ENCODE peak calls at places on chromosomes 5 and 9, in eight cellular contexts. S is pancreas, A is A549, O is gastrocnemius medialis, W is neural progenitor cell, T is cardiac muscle cell, V is stomach, P is tibial nerve. L is an unnamed sample.

GRCh38 chr5:175657593-175658271 is at the start of gene HRH2:
- DNase-seq in S (peak; percentile 42), A (peak; percentile 67), O (no peak), W (peak; percentile 56), T (peak; percentile 67), V (peak; percentile 75), P (no peak), L (no peak)

GRCh38 chr5:54905246-54905770 is 80.1 kb downstream of the ESM1 start:
- DNase-seq in S (no peak), A (no peak), O (no peak), W (no peak), T (no peak), V (no peak), P (no peak), L (no peak)

GRCh38 chr5:105762728-105763127 is 1908.0 kb downstream of the EFNA5 start:
- DNase-seq in S (no peak), A (no peak), O (no peak), W (no peak), T (no peak), V (no peak), P (no peak), L (no peak)

GRCh38 chr5:1322036-1322903 is 22.6 kb downstream of the CLPTM1L start:
- DNase-seq in S (peak; percentile 9), A (no peak), O (no peak), W (no peak), T (no peak), V (no peak), P (no peak), L (no peak)

GRCh38 chr9:78196258-78196657 is 39.6 kb upstream of the CEP78 start:
- DNase-seq in S (no peak), A (no peak), O (no peak), W (no peak), T (no peak), V (no peak), P (no peak), L (no peak)

GRCh38 chr9:129697956-129698757 is 32.7 kb downstream of the PRRX2 start:
- DNase-seq in S (no peak), A (no peak), O (peak; percentile 46), W (peak; percentile 25), T (no peak), V (no peak), P (peak; percentile 50), L (no peak)

GRCh38 chr9:19940808-19941207 is 152.0 kb upstream of the SLC24A2 start:
- DNase-seq in S (no peak), A (no peak), O (no peak), W (no peak), T (no peak), V (no peak), P (no peak), L (no peak)

GRCh38 chr5:103929310-103930003 is 366.9 kb upstream of the NUDT12 start:
- DNase-seq in S (no peak), A (no peak), O (no peak), W (no peak), T (no peak), V (no peak), P (no peak), L (no peak)

GRCh38 chr5:31407921-31408714 is 123.8 kb downstream of the DROSHA start:
- DNase-seq in S (no peak), A (no peak), O (no peak), W (no peak), T (no peak), V (no peak), P (no peak), L (no peak)

GRCh38 chr5:116542619-116543018 is 32.0 kb downstream of the SEMA6A start:
- DNase-seq in S (no peak), A (no peak), O (no peak), W (no peak), T (no peak), V (no peak), P (no peak), L (no peak)

GRCh38 chr5:36599986-36600779 is 6.2 kb upstream of the SLC1A3 start:
- DNase-seq in S (no peak), A (no peak), O (no peak), W (no peak), T (no peak), V (no peak), P (no peak), L (no peak)

GRCh38 chr9:106862946-106863740 is at the start of gene ZNF462:
- DNase-seq in S (peak; percentile 28), A (peak; percentile 63), O (peak; percentile 58), W (peak; percentile 69), T (peak; percentile 66), V (no peak), P (peak; percentile 55), L (peak; percentile 46)

GRCh38 chr9:135343733-135344522 is 135.7 kb upstream of the PPP1R26 start:
- DNase-seq in S (peak; percentile 58), A (peak; percentile 34), O (peak; percentile 16), W (peak; percentile 90), T (peak; percentile 90), V (peak; percentile 68), P (peak; percentile 16), L (peak; percentile 44)

GRCh38 chr9:136859821-136860269 is 6.3 kb downstream of the EDF1 start:
- DNase-seq in S (peak; percentile 38), A (no peak), O (no peak), W (no peak), T (no peak), V (no peak), P (no peak), L (no peak)

GRCh38 chr5:173236531-173237501 is 1.8 kb upstream of the NKX2-5 start:
- DNase-seq in S (no peak), A (no peak), O (no peak), W (peak; percentile 60), T (peak; percentile 94), V (no peak), P (no peak), L (no peak)

GRCh38 chr9:120014751-120015235 is 565.2 kb downstream of the CDK5RAP2 start:
- DNase-seq in S (no peak), A (no peak), O (no peak), W (no peak), T (no peak), V (no peak), P (no peak), L (no peak)

GRCh38 chr5:65213921-65214525 is 267.7 kb downstream of the ADAMTS6 start:
- DNase-seq in S (no peak), A (peak; percentile 53), O (no peak), W (peak; percentile 48), T (peak; percentile 27), V (no peak), P (peak; percentile 7), L (no peak)

DNA sequence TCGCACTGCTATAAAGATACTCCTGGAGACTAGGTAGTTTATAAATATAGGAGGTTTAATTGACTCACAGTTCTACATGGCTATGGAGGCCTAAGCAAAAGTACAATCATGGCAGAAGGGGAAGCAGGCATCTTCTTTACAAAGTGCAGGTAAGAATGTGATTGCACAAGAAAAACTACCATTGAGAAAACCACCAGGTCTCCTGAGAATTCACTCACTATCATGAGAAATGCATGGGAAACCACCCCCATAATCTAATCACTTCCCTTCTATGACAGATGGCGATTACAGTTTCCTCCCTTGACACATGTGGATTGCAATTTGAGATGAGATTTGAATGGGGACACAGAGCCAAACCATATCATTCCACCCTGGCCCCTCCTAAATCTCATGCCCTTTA is 121.2 kb upstream of the ST8SIA4 start:
- DNase-seq in S (no peak), A (no peak), O (no peak), W (no peak), T (no peak), V (no peak), P (no peak), L (no peak)
- H3K27ac ChIP-seq in S (no peak overlapping the region), A (no peak overlapping the region), O (no peak overlapping the region), W (no peak overlapping the region), T (no peak overlapping the region), V (no peak overlapping the region), P (no peak overlapping the region), L (no peak overlapping the region)

GRCh38 chr5:136155078-136155477 is 22.4 kb downstream of the SMAD5 start:
- DNase-seq in S (no peak), A (no peak), O (no peak), W (no peak), T (no peak), V (no peak), P (no peak), L (no peak)

GRCh38 chr5:136162001-136162400 is 29.4 kb downstream of the SMAD5 start:
- DNase-seq in S (no peak), A (no peak), O (no peak), W (no peak), T (no peak), V (no peak), P (no peak), L (no peak)

GRCh38 chr5:136157514-136157913 is 24.9 kb downstream of the SMAD5 start:
- DNase-seq in S (no peak), A (no peak), O (no peak), W (no peak), T (no peak), V (no peak), P (no peak), L (no peak)

GRCh38 chr5:136155769-136156168 is 23.1 kb downstream of the SMAD5 start:
- DNase-seq in S (no peak), A (no peak), O (no peak), W (no peak), T (no peak), V (no peak), P (no peak), L (no peak)

DNA sequence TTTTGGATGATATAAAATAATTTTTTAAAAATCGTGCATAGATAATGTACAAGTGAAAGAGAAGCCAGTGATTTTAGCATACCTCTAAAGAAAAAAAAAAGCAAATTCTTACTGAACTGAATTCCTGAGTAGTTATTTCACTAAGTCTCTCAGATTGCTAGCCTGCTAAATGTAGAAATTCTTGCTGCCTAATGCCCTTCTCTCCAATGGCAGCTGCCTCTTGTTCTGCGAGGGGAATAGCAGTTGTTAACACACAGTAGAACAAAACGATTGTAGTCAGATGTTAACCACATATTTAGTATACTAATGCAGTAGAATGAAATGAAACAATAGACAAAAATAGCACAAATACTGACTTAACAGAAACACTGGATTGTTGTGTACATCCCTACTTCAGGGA is 26.8 kb downstream of the SMAD5 start:
- DNase-seq in S (no peak), A (no peak), O (no peak), W (no peak), T (no peak), V (no peak), P (no peak), L (no peak)
- H3K27ac ChIP-seq in S (no peak overlapping the region), A (no peak overlapping the region), O (no peak overlapping the region), W (no peak overlapping the region), T (no peak overlapping the region), V (no peak overlapping the region), P (no peak overlapping the region), L (peak overlapping the region; percentile 18)

GRCh38 chr9:22005700-22006605 is 3.2 kb downstream of the CDKN2B start:
- DNase-seq in S (no peak), A (no peak), O (no peak), W (peak; percentile 52), T (no peak), V (no peak), P (no peak), L (no peak)
- H3K27ac ChIP-seq in S (no peak overlapping the region), A (no peak overlapping the region), O (no peak overlapping the region), W (no peak overlapping the region), T (no peak overlapping the region), V (no peak overlapping the region), P (no peak overlapping the region), L (no peak overlapping the region)

DNA sequence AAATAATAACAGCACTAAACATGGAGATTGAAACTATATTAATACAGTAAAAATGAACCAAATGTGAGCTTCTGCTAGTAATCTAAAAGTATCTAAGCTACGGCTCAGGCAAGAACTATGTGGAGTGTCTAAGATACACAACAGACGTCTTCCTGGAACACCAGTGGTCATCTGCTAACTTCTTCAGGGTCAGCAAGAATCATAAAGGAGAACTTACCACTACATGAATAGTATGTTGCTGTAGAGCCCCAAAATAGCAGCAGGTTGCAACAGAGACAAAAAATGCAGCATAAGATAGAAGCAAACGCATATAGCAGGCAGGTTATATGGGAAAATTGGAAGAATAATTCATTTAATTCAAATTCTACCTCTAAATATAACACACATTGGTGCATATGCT is 27.1 kb downstream of the DCTN4 start:
- DNase-seq in S (no peak), A (no peak), O (no peak), W (no peak), T (no peak), V (no peak), P (peak; percentile 55), L (no peak)
- H3K27ac ChIP-seq in S (no peak overlapping the region), A (no peak overlapping the region), O (no peak overlapping the region), W (no peak overlapping the region), T (no peak overlapping the region), V (no peak overlapping the region), P (no peak overlapping the region), L (no peak overlapping the region)